ENCODE peak calls at places on chromosomes 12 and 14, in eight cellular contexts. T is testis, K is BE2C, R is suprapubic skin, S is bronchial epithelial cell, M is spleen, H is heart right ventricle, D is lower leg skin. Q is an unnamed sample.

GRCh38 chr14:25400607-25401206 is 350.8 kb upstream of the STXBP6 start:
- DNase-seq in T (peak; percentile 89), K (peak; percentile 40), R (no peak), S (peak; percentile 46), M (no peak), H (no peak), D (no peak), Q (peak; percentile 46)

GRCh38 chr12:125070661-125071390 is 5.6 kb downstream of the AACS start:
- DNase-seq in T (no peak), K (no peak), R (no peak), S (no peak), M (peak; percentile 51), H (no peak), D (no peak), Q (no peak)

GRCh38 chr12:95582230-95583058 is 31.2 kb upstream of the USP44 start:
- DNase-seq in T (no peak), K (no peak), R (no peak), S (peak; percentile 48), M (no peak), H (no peak), D (no peak), Q (no peak)

GRCh38 chr12:79020106-79020505 is 155.5 kb downstream of the SYT1 start:
- DNase-seq in T (no peak), K (peak; percentile 56), R (no peak), S (peak; percentile 17), M (no peak), H (no peak), D (no peak), Q (no peak)

GRCh38 chr14:79502751-79503148 is 708.6 kb downstream of the DIO2 start:
- DNase-seq in T (no peak), K (no peak), R (no peak), S (peak; percentile 6), M (no peak), H (no peak), D (no peak), Q (no peak)

GRCh38 chr14:100537701-100538565 is 49.3 kb downstream of the BEGAIN start:
- DNase-seq in T (no peak), K (peak; percentile 10), R (peak; percentile 51), S (no peak), M (peak; percentile 64), H (peak; percentile 15), D (peak; percentile 80), Q (peak; percentile 9)

GRCh38 chr12:69055280-69055679 is 122.3 kb upstream of the CPM start:
- DNase-seq in T (no peak), K (no peak), R (no peak), S (no peak), M (no peak), H (no peak), D (no peak), Q (no peak)

GRCh38 chr14:49019467-49020100 is 566.6 kb downstream of the RPS29 start:
- DNase-seq in T (no peak), K (no peak), R (no peak), S (no peak), M (no peak), H (no peak), D (no peak), Q (no peak)

GRCh38 chr14:20515846-20516245 is 10.5 kb downstream of the RNASE10 start:
- DNase-seq in T (no peak), K (no peak), R (no peak), S (no peak), M (no peak), H (no peak), D (no peak), Q (no peak)

GRCh38 chr14:20350860-20351259 is 7.4 kb downstream of the PARP2 start:
- DNase-seq in T (no peak), K (no peak), R (no peak), S (no peak), M (no peak), H (no peak), D (no peak), Q (no peak)

GRCh38 chr12:50620050-50620974 is 115.5 kb downstream of the DIP2B start:
- DNase-seq in T (no peak), K (peak; percentile 17), R (no peak), S (peak; percentile 90), M (no peak), H (no peak), D (no peak), Q (no peak)

GRCh38 chr12:28578833-28579252 is 388.6 kb downstream of the CCDC91 start:
- DNase-seq in T (no peak), K (no peak), R (no peak), S (peak; percentile 57), M (no peak), H (no peak), D (no peak), Q (no peak)

GRCh38 chr12:75816892-75817291 is 214.7 kb downstream of the PHLDA1 start:
- DNase-seq in T (no peak), K (peak; percentile 26), R (no peak), S (peak; percentile 86), M (no peak), H (no peak), D (no peak), Q (no peak)

DNA sequence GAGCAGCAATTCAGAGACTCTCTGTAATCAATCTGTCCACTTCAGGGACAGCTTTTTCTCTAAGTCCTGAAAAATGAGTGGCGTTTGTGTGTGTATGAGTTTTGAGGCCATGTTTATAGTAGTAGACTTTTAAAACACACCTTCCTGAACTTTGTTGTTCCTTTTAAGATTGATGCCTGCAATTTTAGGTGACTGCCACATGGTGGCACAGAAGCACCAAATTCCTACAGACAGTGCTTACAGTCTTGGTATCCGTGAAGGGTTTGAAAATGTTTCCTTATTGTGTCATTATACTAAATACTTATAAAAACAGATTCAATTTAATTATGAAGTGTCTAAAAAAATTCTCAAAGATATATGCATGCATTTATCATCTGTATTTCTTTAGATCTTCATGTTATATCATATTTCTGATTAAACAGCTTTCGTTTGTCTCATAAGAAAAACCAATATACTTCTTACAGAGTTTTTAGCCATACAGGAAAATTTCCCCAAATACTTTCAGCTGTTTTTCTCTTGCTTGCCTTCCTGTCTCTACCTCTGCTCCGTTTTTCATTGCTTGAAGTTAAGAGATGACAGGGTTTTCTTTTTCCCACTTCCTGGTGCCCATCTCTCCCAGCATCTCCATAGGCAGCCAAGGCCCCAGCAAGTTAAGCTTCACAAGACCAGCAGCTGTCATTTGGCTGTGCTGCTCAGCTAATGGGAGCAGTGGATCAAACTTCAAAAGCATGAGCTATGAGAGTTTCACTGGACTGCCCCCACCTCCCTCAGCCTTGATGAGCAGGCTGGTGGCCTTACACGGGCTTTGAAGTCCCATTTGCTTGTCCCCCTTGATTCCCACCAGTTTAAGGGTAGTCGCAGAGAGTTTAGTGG is 259.6 kb downstream of the AKAP6 start:
- DNase-seq in T (no peak), K (peak; percentile 23), R (no peak), S (peak; percentile 55), M (no peak), H (no peak), D (no peak), Q (no peak)
- TF ChIP-seq CTCF in T (peak; percentile 76), K (peak; percentile 94), R (no peak), S (peak; percentile 65), M (peak; percentile 42), H (no peak), D (no peak), Q (no peak)

GRCh38 chr12:121796855-121797751 is 3.6 kb upstream of the RHOF start:
- DNase-seq in T (peak; percentile 96), K (peak; percentile 92), R (peak; percentile 93), S (no peak), M (peak; percentile 94), H (peak; percentile 96), D (peak; percentile 98), Q (peak; percentile 65)
- TF ChIP-seq CTCF in T (peak; percentile 42), K (peak; percentile 22), R (no peak), S (peak; percentile 27), M (peak; percentile 56), H (peak; percentile 46), D (no peak), Q (no peak)

DNA sequence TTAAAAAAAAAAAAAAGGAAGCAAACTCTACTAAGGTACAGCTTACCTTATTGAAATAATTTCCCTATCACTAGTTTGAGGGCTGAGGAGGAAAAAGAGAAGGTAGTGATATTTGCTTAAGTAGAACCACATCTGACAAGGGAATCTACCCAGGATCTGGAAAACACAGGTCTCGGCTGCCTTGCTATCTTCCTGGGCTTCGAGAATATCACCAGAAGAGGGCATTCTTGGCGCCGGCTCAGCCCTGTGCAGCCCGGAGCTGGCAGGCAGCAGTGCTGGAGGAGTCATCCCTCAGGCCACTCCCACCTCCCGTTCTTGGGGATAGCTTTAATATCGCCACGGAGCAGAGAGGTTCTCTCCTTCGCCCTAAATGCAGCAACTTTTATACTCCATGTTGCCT is 1181.2 kb downstream of the VRK1 start:
- DNase-seq in T (peak; percentile 89), K (peak; percentile 79), R (peak; percentile 88), S (peak; percentile 77), M (peak; percentile 80), H (peak; percentile 78), D (peak; percentile 93), Q (no peak)
- TF ChIP-seq CTCF in T (no peak), K (peak; percentile 49), R (no peak), S (peak; percentile 67), M (peak; percentile 44), H (no peak), D (no peak), Q (no peak)

GRCh38 chr12:53504004-53504920 is 3.0 kb downstream of the NPFF start:
- DNase-seq in T (no peak), K (no peak), R (peak; percentile 59), S (no peak), M (no peak), H (no peak), D (peak; percentile 82), Q (no peak)
- TF ChIP-seq CTCF in T (no peak), K (no peak), R (no peak), S (no peak), M (no peak), H (no peak), D (no peak), Q (no peak)

Q was measured in omental fat pad.